ENCODE peak calls at places on chromosomes 5 and 9, in seven cellular contexts. Y is uterus, F is adrenal gland, A is A549, G is K562, Z is stomach, V is endothelial cell of umbilical vein. U is an unnamed sample.

GRCh38 chr9:114339130-114339908 is 9.7 kb downstream of the ORM2 start:
- DNase-seq in Z (peak), Y (peak), G (peak), F (peak), V (peak), A (peak), U (no peak)

GRCh38 chr5:65037845-65038815 is 269.4 kb downstream of the CWC27 start:
- DNase-seq in V (peak), Y (no peak), Z (no peak), F (no peak), G (peak), A (peak), U (peak)

GRCh38 chr5:176530406-176530982 is 6.7 kb downstream of the RNF44 start:
- DNase-seq in A (no peak), V (no peak), G (no peak), Y (no peak), F (no peak), Z (no peak), U (no peak)

GRCh38 chr9:115466784-115467183 is 348.8 kb upstream of the TNC start:
- DNase-seq in A (no peak), G (no peak), Z (no peak), Y (no peak), F (no peak), V (no peak), U (no peak)

GRCh38 chr9:78791779-78792178 is 494.9 kb downstream of the PSAT1 start:
- DNase-seq in F (no peak), V (no peak), Y (no peak), G (no peak), A (no peak), Z (no peak), U (no peak)

GRCh38 chr5:139636207-139636792 is 11.8 kb upstream of the CXXC5 start:
- DNase-seq in A (no peak), F (no peak), G (peak), Y (no peak), V (no peak), Z (peak), U (peak)

GRCh38 chr9:4327504-4328191 is 27.8 kb upstream of the GLIS3 start:
- DNase-seq in Z (no peak), V (peak), A (no peak), F (no peak), G (no peak), Y (no peak), U (no peak)

GRCh38 chr5:20166496-20166895 is 178.5 kb upstream of the CDH18 start:
- DNase-seq in Z (no peak), V (no peak), A (no peak), Y (no peak), F (no peak), G (no peak), U (no peak)

GRCh38 chr5:132272341-132273210 is 15.1 kb downstream of the PDLIM4 start:
- DNase-seq in Y (peak), F (peak), A (peak), G (peak), V (peak), Z (peak), U (peak)

GRCh38 chr9:136007906-136008692 is 46.9 kb upstream of the UBAC1 start:
- DNase-seq in G (no peak), F (no peak), Y (no peak), A (peak), Z (no peak), V (peak), U (no peak)

GRCh38 chr5:137218471-137218870 is 280.7 kb downstream of the SPOCK1 start:
- DNase-seq in G (no peak), V (peak), Z (no peak), F (peak), A (peak), Y (no peak), U (peak)

GRCh38 chr5:5159282-5160108 is 19.4 kb downstream of the ADAMTS16 start:
- DNase-seq in V (no peak), G (no peak), Y (no peak), A (no peak), F (no peak), Z (peak), U (no peak)

GRCh38 chr9:98359569-98359968 is 104.1 kb upstream of the TBC1D2 start:
- DNase-seq in A (no peak), F (no peak), G (no peak), Z (no peak), V (no peak), Y (no peak), U (no peak)

GRCh38 chr5:141349917-141350619 is at the start of gene PCDHGB1:
- DNase-seq in V (no peak), Y (no peak), A (peak), Z (no peak), G (peak), F (peak), U (peak)

GRCh38 chr5:72242796-72243475 is 77.1 kb downstream of the MRPS27 start:
- DNase-seq in V (no peak), Z (no peak), G (no peak), F (no peak), A (no peak), Y (no peak), U (no peak)

GRCh38 chr5:96254980-96255681 is 177.9 kb downstream of the PCSK1 start:
- DNase-seq in Z (peak), A (no peak), Y (peak), V (peak), F (no peak), G (no peak), U (peak)

GRCh38 chr9:105911104-105911911 is 217.0 kb downstream of the TMEM38B start:
- DNase-seq in G (no peak), F (no peak), Y (no peak), Z (no peak), V (no peak), A (no peak), U (no peak)

GRCh38 chr9:135222991-135223760 is 135.7 kb downstream of the OLFM1 start:
- DNase-seq in V (no peak), F (no peak), Y (no peak), Z (no peak), G (no peak), A (no peak), U (peak)

GRCh38 chr5:95857185-95857945 is 34.8 kb upstream of the GLRX start:
- DNase-seq in Z (peak), A (no peak), V (peak), F (peak), Y (peak), G (peak), U (peak)

GRCh38 chr9:19201899-19202891 is 28.3 kb upstream of the DENND4C start:
- DNase-seq in G (peak), A (no peak), Y (peak), Z (peak), F (peak), V (no peak), U (peak)

GRCh38 chr5:151251001-151251551 is 1.9 kb upstream of the GM2A start:
- DNase-seq in Z (no peak), F (no peak), G (no peak), V (no peak), A (no peak), Y (no peak), U (peak)

GRCh38 chr5:178058321-178059012 is 54.9 kb upstream of the N4BP3 start:
- DNase-seq in A (no peak), G (no peak), Y (no peak), F (no peak), Z (no peak), V (no peak), U (peak)

GRCh38 chr5:32505718-32506117 is 61.2 kb upstream of the ZFR start:
- DNase-seq in G (no peak), Z (no peak), Y (peak), F (no peak), A (no peak), V (no peak), U (no peak)

GRCh38 chr9:126394802-126395201 is 68.2 kb downstream of the MVB12B start:
- DNase-seq in A (no peak), V (no peak), Z (no peak), Y (no peak), G (no peak), F (no peak), U (no peak)

GRCh38 chr9:112921549-112921948 is 30.9 kb upstream of the SLC46A2 start:
- DNase-seq in F (peak), V (peak), Z (no peak), G (peak), A (no peak), Y (no peak), U (no peak)

GRCh38 chr5:139910901-139911300 is 115.3 kb downstream of the PSD2 start:
- DNase-seq in Y (no peak), V (no peak), Z (no peak), F (no peak), G (no peak), A (no peak), U (no peak)

GRCh38 chr9:128385493-128386205 is 14.5 kb downstream of the URM1 start:
- DNase-seq in V (no peak), Z (no peak), A (no peak), F (no peak), Y (no peak), G (no peak), U (no peak)

GRCh38 chr5:141155540-141156374 is 5.9 kb downstream of the PCDHB6 start:
- DNase-seq in Y (no peak), G (no peak), V (no peak), A (peak), F (no peak), Z (no peak), U (no peak)

GRCh38 chr5:62938927-62939326 is 360.3 kb downstream of the LRRC70 start:
- DNase-seq in G (no peak), V (no peak), Y (no peak), A (no peak), Z (no peak), F (no peak), U (no peak)

GRCh38 chr5:139481122-139481533 is 1.4 kb downstream of the STING1 start:
- DNase-seq in F (no peak), Y (peak), G (peak), V (peak), Z (no peak), A (no peak), U (no peak)

GRCh38 chr9:69030851-69031645 is 4.5 kb upstream of the FXN start:
- DNase-seq in G (no peak), Z (no peak), A (no peak), V (peak), Y (no peak), F (no peak), U (no peak)

GRCh38 chr5:143376911-143377838 is 26.3 kb downstream of the NR3C1 start:
- DNase-seq in G (no peak), V (peak), Y (no peak), A (no peak), F (no peak), Z (no peak), U (no peak)

GRCh38 chr9:113589407-113589806 is 125.9 kb downstream of the RGS3 start:
- DNase-seq in G (no peak), Z (no peak), A (no peak), F (no peak), Y (peak), V (peak), U (no peak)

GRCh38 chr5:61330879-61331406 is 1.1 kb upstream of the ZSWIM6 start:
- DNase-seq in F (peak), Z (peak), G (peak), A (peak), V (peak), Y (peak), U (peak)
- TF ChIP-seq POLR2A in F (peak), Z (no peak), G (no peak), A (no peak), V (peak), Y (no peak), U (peak)

DNA sequence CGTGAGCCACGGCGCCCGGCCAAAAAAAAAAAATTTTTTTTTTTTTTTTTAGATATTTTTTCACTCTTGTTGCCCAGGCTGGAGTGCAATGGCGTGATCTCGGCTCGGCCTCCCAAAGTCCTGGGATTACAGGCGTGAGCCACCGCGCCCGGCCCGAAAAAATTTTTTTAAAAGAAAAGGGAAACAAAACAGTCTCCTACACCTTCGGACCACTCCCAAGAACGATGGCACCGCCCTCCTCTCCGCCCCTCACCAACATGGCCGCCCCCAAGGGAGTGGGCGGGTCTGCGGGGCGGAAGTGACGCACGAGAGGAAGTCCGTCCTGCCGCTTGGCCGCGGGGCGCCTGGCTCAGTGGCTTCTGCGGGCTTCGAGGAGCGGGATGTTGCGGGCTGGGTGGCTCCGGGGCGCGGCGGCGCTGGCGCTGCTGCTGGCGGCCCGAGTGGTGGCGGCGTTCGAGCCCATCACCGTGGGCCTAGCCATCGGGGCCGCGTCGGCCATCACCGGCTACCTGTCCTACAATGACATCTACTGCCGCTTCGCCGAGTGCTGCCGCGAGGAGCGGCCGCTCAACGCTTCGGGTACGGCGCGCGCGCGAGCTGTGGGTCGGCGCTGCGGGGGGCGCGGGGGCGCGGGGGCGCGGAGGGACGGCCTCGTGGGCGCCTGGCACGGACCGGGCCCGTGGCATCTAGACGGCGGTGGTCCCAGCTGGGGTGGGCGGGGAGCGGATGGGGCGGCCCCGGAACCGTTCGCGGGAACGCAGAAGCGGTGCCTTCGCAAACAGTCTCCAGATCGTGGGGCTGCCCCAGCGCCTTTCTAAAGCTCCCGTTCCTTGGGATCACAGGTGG is at the start of gene TOR1B:
- DNase-seq in G (peak), F (peak), Z (peak), V (peak), A (peak), Y (peak), U (peak)
- TF ChIP-seq CTCF in G (peak), F (no peak), Z (no peak), V (no peak), A (no peak), Y (no peak), U (peak)

GRCh38 chr9:35728041-35728971 is 3.7 kb downstream of the TLN1 start:
- DNase-seq in A (no peak), Z (peak), V (peak), Y (peak), F (peak), G (peak), U (peak)
- TF ChIP-seq POLR2A in A (no peak), Z (no peak), V (peak), Y (peak), F (peak), G (peak), U (no peak)

DNA sequence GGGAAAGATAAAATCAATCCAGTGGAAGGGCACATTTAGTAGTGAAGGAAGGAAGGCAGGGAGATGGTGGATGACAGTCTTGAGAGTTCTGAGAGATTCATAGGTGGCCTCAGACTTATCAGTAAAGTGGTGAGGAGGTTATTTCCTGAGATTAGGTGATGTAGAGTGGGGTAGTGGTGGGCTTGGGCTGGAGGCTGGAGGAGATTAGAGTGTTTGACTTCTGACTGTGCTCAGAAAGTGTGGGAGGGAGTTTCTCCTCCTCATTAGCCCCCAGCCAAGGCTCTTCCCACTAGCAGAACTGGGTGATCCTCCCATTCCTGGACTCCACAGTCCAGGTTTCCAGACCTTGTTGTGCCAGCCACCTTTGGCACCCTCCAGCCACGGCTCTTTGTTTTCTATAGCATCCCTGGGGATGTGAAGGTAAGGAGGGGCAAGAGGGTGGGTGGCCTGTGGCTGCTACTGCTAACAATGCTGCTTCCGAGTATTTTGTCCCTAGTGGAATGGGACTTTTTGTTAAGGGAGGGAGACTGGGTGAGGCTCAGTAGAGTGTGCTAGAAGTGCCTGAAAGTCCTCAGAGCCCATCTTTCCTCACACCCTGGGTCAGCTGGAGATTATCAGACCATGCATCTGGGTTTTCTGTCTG is 94.4 kb downstream of the ADRB2 start:
- DNase-seq in A (no peak), Z (no peak), G (no peak), Y (no peak), V (no peak), F (no peak), U (no peak)
- TF ChIP-seq CTCF in A (no peak), Z (no peak), G (no peak), Y (no peak), V (no peak), F (no peak), U (no peak)

GRCh38 chr5:159576902-159577301 is 246.6 kb upstream of the IL12B start:
- DNase-seq in Y (no peak), F (no peak), A (no peak), V (no peak), Z (no peak), G (no peak), U (no peak)

GRCh38 chr5:159586941-159587340 is 256.7 kb upstream of the IL12B start:
- DNase-seq in V (no peak), Y (no peak), Z (no peak), A (no peak), F (no peak), G (no peak), U (no peak)

GRCh38 chr5:159582756-159583523 is 252.7 kb upstream of the IL12B start:
- DNase-seq in Y (no peak), V (no peak), Z (no peak), A (peak), F (no peak), G (no peak), U (no peak)

GRCh38 chr5:159581502-159582249 is 251.4 kb upstream of the IL12B start:
- DNase-seq in F (peak), G (no peak), Y (no peak), A (peak), Z (no peak), V (no peak), U (peak)
- TF ChIP-seq POLR2A in F (no peak), G (no peak), Y (no peak), A (no peak), Z (no peak), V (no peak), U (no peak)

DNA sequence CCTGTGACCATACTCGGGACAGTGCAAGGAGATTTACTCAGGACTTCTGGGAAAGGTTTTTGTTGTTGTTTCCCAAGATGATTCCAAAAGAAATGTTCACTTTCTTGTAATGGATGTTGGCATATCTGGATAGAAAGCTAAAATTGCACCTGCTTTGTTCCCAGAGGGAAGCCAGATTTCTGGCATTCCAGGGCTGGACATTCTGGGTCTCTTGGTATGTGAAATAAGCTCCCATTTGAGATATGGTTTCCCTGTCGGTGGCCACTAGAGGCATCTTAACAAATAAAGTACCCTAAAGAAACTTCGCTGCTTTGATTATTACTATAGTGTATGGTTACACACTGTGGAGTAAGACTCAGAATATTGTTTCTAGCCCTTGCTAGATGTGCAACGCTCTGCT is 737.3 kb downstream of the BRINP1 start:
- DNase-seq in Y (no peak), A (no peak), F (no peak), Z (no peak), G (no peak), V (no peak), U (no peak)
- TF ChIP-seq CTCF in Y (no peak), A (no peak), F (no peak), Z (no peak), G (no peak), V (no peak), U (no peak)